ENCODE peak calls at places on chromosomes 12 and 14, in nine cellular contexts. A, T, O, F, K, W, Y, C and P are unnamed samples. For H3K27me3, the result is how much of the 10 kb centered on the place peaks cover.

GRCh38 chr12:91633734-91634357 is 451.2 kb upstream of the DCN start:
- DNase-seq in A (peak), T (no peak), O (no peak), F (peak), K (no peak), W (no peak), Y (no peak), C (no peak), P (no peak)

GRCh38 chr12:6062427-6063378 is 61.8 kb downstream of the VWF start:
- DNase-seq in A (no peak), T (no peak), O (no peak), F (peak), K (peak), W (peak), Y (peak), C (no peak), P (no peak)

GRCh38 chr12:132886529-132887477 is 602 bp downstream of the CHFR start:
- DNase-seq in A (no peak), T (no peak), O (no peak), F (no peak), K (no peak), W (no peak), Y (peak), C (no peak), P (no peak)

GRCh38 chr12:26704214-26704613 is 128.8 kb downstream of the ITPR2 start:
- DNase-seq in A (no peak), T (no peak), O (no peak), F (no peak), K (no peak), W (no peak), Y (no peak), C (no peak), P (no peak)

GRCh38 chr12:103852498-103852992 is 11.5 kb upstream of the NT5DC3 start:
- DNase-seq in A (no peak), T (no peak), O (no peak), F (no peak), K (no peak), W (no peak), Y (no peak), C (no peak), P (no peak)

GRCh38 chr12:31021809-31022492 is 51.7 kb upstream of the DDX11 start:
- DNase-seq in A (no peak), T (no peak), O (no peak), F (no peak), K (no peak), W (no peak), Y (no peak), C (no peak), P (no peak)

GRCh38 chr12:51631591-51631990 is 40.6 kb downstream of the SCN8A start:
- DNase-seq in A (no peak), T (no peak), O (no peak), F (no peak), K (no peak), W (no peak), Y (no peak), C (no peak), P (peak)

GRCh38 chr12:46475972-46476645 is 103.5 kb upstream of the SLC38A2 start:
- DNase-seq in A (no peak), T (no peak), O (no peak), F (no peak), K (no peak), W (no peak), Y (no peak), C (no peak), P (no peak)

GRCh38 chr12:92570056-92570753 is 132.6 kb upstream of the PLEKHG7 start:
- DNase-seq in A (no peak), T (no peak), O (peak), F (peak), K (peak), W (peak), Y (peak), C (no peak), P (no peak)

GRCh38 chr14:85252011-85252410 is 277.9 kb upstream of the FLRT2 start:
- DNase-seq in A (no peak), T (no peak), O (no peak), F (no peak), K (no peak), W (no peak), Y (no peak), C (no peak), P (no peak)

GRCh38 chr12:121917950-121918678 is at the start of gene CFAP251:
- DNase-seq in A (peak), T (peak), O (no peak), F (no peak), K (peak), W (peak), Y (peak), C (peak), P (no peak)
- TF ChIP-seq CTCF in A (peak), T (peak), O (peak), F (no peak), K (peak), W (peak), Y (peak), C (peak), P (peak)

GRCh38 chr14:69242311-69243224 is 17.4 kb upstream of the GALNT16 start:
- DNase-seq in A (no peak), T (no peak), O (peak), F (peak), K (peak), W (peak), Y (peak), C (no peak), P (no peak)
- H3K4me3 ChIP-seq in A (no peak), T (no peak), O (no peak), F (no peak), K (no peak), W (no peak), Y (no peak), C (no peak), P (no peak)

GRCh38 chr12:109301643-109302176 is 7.4 kb downstream of the FOXN4 start:
- DNase-seq in A (no peak), T (no peak), O (no peak), F (no peak), K (no peak), W (no peak), Y (no peak), C (no peak), P (no peak)
- H3K27me3 ChIP-seq in A (under half), T (under half), O (under half), F (under half), K (under half), W (under half), Y (under half), C (under half), P (under half)

GRCh38 chr12:94380507-94380906 is 79.2 kb downstream of the CEP83 start:
- DNase-seq in A (no peak), T (no peak), O (no peak), F (no peak), K (no peak), W (no peak), Y (no peak), C (no peak), P (no peak)
- TF ChIP-seq CTCF in A (no peak), T (no peak), O (no peak), F (no peak), K (no peak), W (no peak), Y (no peak), C (no peak), P (no peak)

GRCh38 chr14:65414961-65415589 is 2.5 kb downstream of the FUT8 start:
- DNase-seq in A (no peak), T (no peak), O (no peak), F (no peak), K (peak), W (no peak), Y (no peak), C (no peak), P (no peak)

GRCh38 chr14:65412881-65413738 is 580 bp downstream of the FUT8 start:
- DNase-seq in A (peak), T (no peak), O (no peak), F (peak), K (peak), W (peak), Y (peak), C (peak), P (no peak)

GRCh38 chr14:65412189-65412846 is at the start of gene FUT8:
- DNase-seq in A (peak), T (peak), O (peak), F (peak), K (peak), W (peak), Y (peak), C (peak), P (peak)

GRCh38 chr14:65413739-65414045 is 1.2 kb downstream of the FUT8 start:
- DNase-seq in A (no peak), T (no peak), O (no peak), F (no peak), K (no peak), W (no peak), Y (no peak), C (no peak), P (no peak)

GRCh38 chr14:65415613-65416012 is 3.1 kb downstream of the FUT8 start:
- DNase-seq in A (no peak), T (no peak), O (no peak), F (no peak), K (no peak), W (no peak), Y (no peak), C (no peak), P (no peak)
- H3K4me3 ChIP-seq in A (no peak), T (no peak), O (no peak), F (no peak), K (no peak), W (no peak), Y (no peak), C (no peak), P (no peak)